ENCODE peak calls at places on chromosome 5, in eight cellular contexts. One of them, this sample, is unnamed.

GRCh38 chr5:55533806-55534435 is 843 bp downstream of the PLPP1 start:
- DNase-seq in HCT116: no peak
- DNase-seq in NCI-H345: peak; percentile 56
- DNase-seq in aorta: no peak
- DNase-seq in amniotic stem cell: peak; percentile 36
- DNase-seq in T follicular helper cell: no peak
- DNase-seq in glutamatergic neuron: peak; percentile 69
- DNase-seq in amygdala: peak; percentile 46
- DNase-seq in this sample: no peak

GRCh38 chr5:106152569-106152968 is 1518.2 kb downstream of the EFNA5 start:
- DNase-seq in NCI-H345: no peak
- DNase-seq in amygdala: no peak
- DNase-seq in HCT116: no peak
- DNase-seq in glutamatergic neuron: no peak
- DNase-seq in T follicular helper cell: no peak
- DNase-seq in amniotic stem cell: no peak
- DNase-seq in aorta: no peak
- DNase-seq in this sample: no peak

GRCh38 chr5:15664961-15665360 is 165.0 kb downstream of the FBXL7 start:
- DNase-seq in aorta: no peak
- DNase-seq in glutamatergic neuron: no peak
- DNase-seq in amniotic stem cell: no peak
- DNase-seq in HCT116: no peak
- DNase-seq in amygdala: no peak
- DNase-seq in NCI-H345: no peak
- DNase-seq in T follicular helper cell: no peak
- DNase-seq in this sample: no peak

GRCh38 chr5:168104811-168105481 is 186.5 kb upstream of the WWC1 start:
- DNase-seq in glutamatergic neuron: no peak
- DNase-seq in NCI-H345: no peak
- DNase-seq in amygdala: no peak
- DNase-seq in aorta: no peak
- DNase-seq in HCT116: no peak
- DNase-seq in T follicular helper cell: no peak
- DNase-seq in amniotic stem cell: no peak
- DNase-seq in this sample: peak; percentile 62

GRCh38 chr5:135328128-135328687 is 70.8 kb downstream of the MACROH2A1 start:
- DNase-seq in glutamatergic neuron: no peak
- DNase-seq in amygdala: no peak
- DNase-seq in aorta: no peak
- DNase-seq in NCI-H345: no peak
- DNase-seq in HCT116: no peak
- DNase-seq in amniotic stem cell: no peak
- DNase-seq in T follicular helper cell: no peak
- DNase-seq in this sample: no peak

GRCh38 chr5:125696762-125697161 is 726.4 kb upstream of the GRAMD2B start:
- DNase-seq in amniotic stem cell: peak; percentile 57
- DNase-seq in aorta: no peak
- DNase-seq in NCI-H345: no peak
- DNase-seq in T follicular helper cell: no peak
- DNase-seq in HCT116: no peak
- DNase-seq in glutamatergic neuron: no peak
- DNase-seq in amygdala: no peak
- DNase-seq in this sample: no peak

GRCh38 chr5:89917112-89917511 is 492.4 kb downstream of the CETN3 start:
- DNase-seq in T follicular helper cell: no peak
- DNase-seq in amygdala: no peak
- DNase-seq in amniotic stem cell: no peak
- DNase-seq in aorta: no peak
- DNase-seq in NCI-H345: no peak
- DNase-seq in HCT116: no peak
- DNase-seq in glutamatergic neuron: no peak
- DNase-seq in this sample: no peak

GRCh38 chr5:65037845-65038815 is 269.4 kb downstream of the CWC27 start:
- DNase-seq in amniotic stem cell: no peak
- DNase-seq in HCT116: peak; percentile 65
- DNase-seq in glutamatergic neuron: no peak
- DNase-seq in aorta: no peak
- DNase-seq in T follicular helper cell: no peak
- DNase-seq in NCI-H345: peak; percentile 19
- DNase-seq in amygdala: no peak
- DNase-seq in this sample: no peak

GRCh38 chr5:101153526-101153925 is 250.4 kb upstream of the ST8SIA4 start:
- DNase-seq in HCT116: no peak
- DNase-seq in amygdala: no peak
- DNase-seq in NCI-H345: no peak
- DNase-seq in glutamatergic neuron: no peak
- DNase-seq in aorta: no peak
- DNase-seq in T follicular helper cell: no peak
- DNase-seq in amniotic stem cell: no peak
- DNase-seq in this sample: no peak

GRCh38 chr5:134477462-134478245 is 47.8 kb upstream of the JADE2 start:
- DNase-seq in HCT116: no peak
- DNase-seq in amygdala: no peak
- DNase-seq in glutamatergic neuron: no peak
- DNase-seq in T follicular helper cell: no peak
- DNase-seq in amniotic stem cell: no peak
- DNase-seq in NCI-H345: no peak
- DNase-seq in aorta: peak; percentile 37
- DNase-seq in this sample: no peak

GRCh38 chr5:105392122-105392709 is 1829.6 kb upstream of the NUDT12 start:
- DNase-seq in NCI-H345: no peak
- DNase-seq in amniotic stem cell: no peak
- DNase-seq in HCT116: peak; percentile 7
- DNase-seq in aorta: no peak
- DNase-seq in T follicular helper cell: no peak
- DNase-seq in amygdala: no peak
- DNase-seq in glutamatergic neuron: no peak
- DNase-seq in this sample: no peak

GRCh38 chr5:157155297-157155696 is 10.8 kb downstream of the GARIN3 start:
- DNase-seq in T follicular helper cell: no peak
- DNase-seq in HCT116: no peak
- DNase-seq in aorta: no peak
- DNase-seq in NCI-H345: no peak
- DNase-seq in amniotic stem cell: no peak
- DNase-seq in amygdala: no peak
- DNase-seq in glutamatergic neuron: no peak
- DNase-seq in this sample: no peak

GRCh38 chr5:164868761-164869160 is 1363.3 kb downstream of the MAT2B start:
- DNase-seq in amygdala: no peak
- DNase-seq in HCT116: no peak
- DNase-seq in amniotic stem cell: no peak
- DNase-seq in aorta: no peak
- DNase-seq in glutamatergic neuron: no peak
- DNase-seq in NCI-H345: no peak
- DNase-seq in T follicular helper cell: no peak
- DNase-seq in this sample: no peak

GRCh38 chr5:5710471-5710870 is 288.0 kb downstream of the ICE1 start:
- DNase-seq in HCT116: no peak
- DNase-seq in T follicular helper cell: no peak
- DNase-seq in aorta: no peak
- DNase-seq in glutamatergic neuron: no peak
- DNase-seq in amygdala: no peak
- DNase-seq in NCI-H345: no peak
- DNase-seq in amniotic stem cell: no peak
- DNase-seq in this sample: no peak

GRCh38 chr5:147410496-147411395 is 99.1 kb downstream of the DPYSL3 start:
- DNase-seq in NCI-H345: no peak
- DNase-seq in amygdala: no peak
- DNase-seq in glutamatergic neuron: peak; percentile 53
- DNase-seq in aorta: no peak
- DNase-seq in HCT116: no peak
- DNase-seq in T follicular helper cell: no peak
- DNase-seq in amniotic stem cell: no peak
- DNase-seq in this sample: no peak

GRCh38 chr5:168713051-168713450 is 133.9 kb upstream of the PANK3 start:
- DNase-seq in amygdala: no peak
- DNase-seq in HCT116: no peak
- DNase-seq in NCI-H345: no peak
- DNase-seq in glutamatergic neuron: no peak
- DNase-seq in amniotic stem cell: no peak
- DNase-seq in aorta: no peak
- DNase-seq in T follicular helper cell: no peak
- DNase-seq in this sample: no peak

GRCh38 chr5:80083115-80083890 is 48.2 kb downstream of the THBS4 start:
- DNase-seq in aorta: no peak
- DNase-seq in amygdala: no peak
- DNase-seq in HCT116: peak; percentile 71
- DNase-seq in NCI-H345: peak; percentile 63
- DNase-seq in amniotic stem cell: peak; percentile 85
- DNase-seq in glutamatergic neuron: no peak
- DNase-seq in T follicular helper cell: no peak
- DNase-seq in this sample: no peak

GRCh38 chr5:154288145-154288544 is 97.6 kb downstream of the GALNT10 start:
- DNase-seq in glutamatergic neuron: no peak
- DNase-seq in amniotic stem cell: no peak
- DNase-seq in amygdala: no peak
- DNase-seq in T follicular helper cell: no peak
- DNase-seq in HCT116: no peak
- DNase-seq in aorta: no peak
- DNase-seq in NCI-H345: no peak
- DNase-seq in this sample: no peak

GRCh38 chr5:88518131-88519016 is 249.7 kb upstream of the TMEM161B start:
- DNase-seq in aorta: no peak
- DNase-seq in amniotic stem cell: no peak
- DNase-seq in NCI-H345: no peak
- DNase-seq in amygdala: no peak
- DNase-seq in HCT116: no peak
- DNase-seq in glutamatergic neuron: no peak
- DNase-seq in T follicular helper cell: no peak
- DNase-seq in this sample: no peak

GRCh38 chr5:33527696-33528095 is 86.9 kb downstream of the TARS1 start:
- DNase-seq in HCT116: no peak
- DNase-seq in NCI-H345: no peak
- DNase-seq in aorta: no peak
- DNase-seq in amygdala: no peak
- DNase-seq in glutamatergic neuron: no peak
- DNase-seq in amniotic stem cell: no peak
- DNase-seq in T follicular helper cell: no peak
- DNase-seq in this sample: no peak

GRCh38 chr5:43601454-43602260 is 1.3 kb upstream of the NNT start:
- DNase-seq in aorta: no peak
- DNase-seq in amygdala: no peak
- DNase-seq in amniotic stem cell: no peak
- DNase-seq in T follicular helper cell: no peak
- DNase-seq in NCI-H345: peak; percentile 22
- DNase-seq in HCT116: no peak
- DNase-seq in glutamatergic neuron: no peak
- DNase-seq in this sample: no peak

This sample was measured in mucosa of descending colon.